ENCODE peak calls at places on chromosomes 2 and 18, in eight cellular contexts. One of them, this sample, is unnamed. For H3K9me3, the result is how much of the 10 kb centered on the place peaks cover.

GRCh38 chr2:71064754-71065621 is 3.5 kb upstream of the NAGK start:
- DNase-seq in MM.1S: peak
- DNase-seq in esophagus squamous epithelium: no peak
- DNase-seq in tibial artery: no peak
- DNase-seq in adrenal gland: no peak
- DNase-seq in vagina: no peak
- DNase-seq in CD8-positive, alpha-beta T cell: no peak
- DNase-seq in H9: no peak
- DNase-seq in this sample: no peak

GRCh38 chr2:227376911-227377396 is 2.2 kb downstream of the TM4SF20 start:
- DNase-seq in MM.1S: no peak
- DNase-seq in H9: no peak
- DNase-seq in adrenal gland: no peak
- DNase-seq in tibial artery: no peak
- DNase-seq in vagina: no peak
- DNase-seq in CD8-positive, alpha-beta T cell: no peak
- DNase-seq in esophagus squamous epithelium: no peak
- DNase-seq in this sample: no peak

GRCh38 chr2:217912030-217913024 is 90.5 kb downstream of the TNS1 start:
- DNase-seq in esophagus squamous epithelium: no peak
- DNase-seq in MM.1S: no peak
- DNase-seq in adrenal gland: no peak
- DNase-seq in vagina: no peak
- DNase-seq in H9: no peak
- DNase-seq in tibial artery: no peak
- DNase-seq in CD8-positive, alpha-beta T cell: no peak
- DNase-seq in this sample: no peak

GRCh38 chr2:136017786-136018185 is 32.4 kb upstream of the DARS1 start:
- DNase-seq in H9: no peak
- DNase-seq in adrenal gland: no peak
- DNase-seq in CD8-positive, alpha-beta T cell: no peak
- DNase-seq in esophagus squamous epithelium: no peak
- DNase-seq in tibial artery: no peak
- DNase-seq in vagina: no peak
- DNase-seq in MM.1S: no peak
- DNase-seq in this sample: no peak

GRCh38 chr2:84897773-84898172 is 7.7 kb upstream of the TMSB10 start:
- DNase-seq in tibial artery: no peak
- DNase-seq in CD8-positive, alpha-beta T cell: no peak
- DNase-seq in MM.1S: no peak
- DNase-seq in vagina: no peak
- DNase-seq in adrenal gland: no peak
- DNase-seq in esophagus squamous epithelium: no peak
- DNase-seq in H9: no peak
- DNase-seq in this sample: no peak

GRCh38 chr2:136168605-136169210 is 50.8 kb upstream of the CXCR4 start:
- DNase-seq in CD8-positive, alpha-beta T cell: no peak
- DNase-seq in MM.1S: no peak
- DNase-seq in adrenal gland: no peak
- DNase-seq in tibial artery: no peak
- DNase-seq in esophagus squamous epithelium: no peak
- DNase-seq in vagina: no peak
- DNase-seq in H9: no peak
- DNase-seq in this sample: no peak

GRCh38 chr2:15640291-15640711 is 48.6 kb downstream of the DDX1 start:
- DNase-seq in MM.1S: no peak
- DNase-seq in esophagus squamous epithelium: no peak
- DNase-seq in adrenal gland: no peak
- DNase-seq in H9: no peak
- DNase-seq in vagina: no peak
- DNase-seq in CD8-positive, alpha-beta T cell: no peak
- DNase-seq in tibial artery: no peak
- DNase-seq in this sample: no peak

GRCh38 chr18:75003764-75004690 is 204.9 kb downstream of the PTGR3 start:
- DNase-seq in vagina: no peak
- DNase-seq in tibial artery: no peak
- DNase-seq in MM.1S: no peak
- DNase-seq in esophagus squamous epithelium: no peak
- DNase-seq in CD8-positive, alpha-beta T cell: no peak
- DNase-seq in adrenal gland: no peak
- DNase-seq in H9: no peak
- DNase-seq in this sample: no peak

GRCh38 chr2:72115361-72116080 is 32.1 kb downstream of the CYP26B1 start:
- DNase-seq in H9: peak
- DNase-seq in CD8-positive, alpha-beta T cell: no peak
- DNase-seq in adrenal gland: peak
- DNase-seq in vagina: peak
- DNase-seq in esophagus squamous epithelium: no peak
- DNase-seq in MM.1S: no peak
- DNase-seq in tibial artery: peak
- DNase-seq in this sample: no peak
- H3K27ac ChIP-seq in H9: no peak
- H3K27ac ChIP-seq in CD8-positive, alpha-beta T cell: no peak
- H3K27ac ChIP-seq in adrenal gland: no peak
- H3K27ac ChIP-seq in vagina: peak
- H3K27ac ChIP-seq in esophagus squamous epithelium: peak
- H3K27ac ChIP-seq in MM.1S: no peak
- H3K27ac ChIP-seq in tibial artery: no peak
- H3K27ac ChIP-seq in this sample: no peak

DNA sequence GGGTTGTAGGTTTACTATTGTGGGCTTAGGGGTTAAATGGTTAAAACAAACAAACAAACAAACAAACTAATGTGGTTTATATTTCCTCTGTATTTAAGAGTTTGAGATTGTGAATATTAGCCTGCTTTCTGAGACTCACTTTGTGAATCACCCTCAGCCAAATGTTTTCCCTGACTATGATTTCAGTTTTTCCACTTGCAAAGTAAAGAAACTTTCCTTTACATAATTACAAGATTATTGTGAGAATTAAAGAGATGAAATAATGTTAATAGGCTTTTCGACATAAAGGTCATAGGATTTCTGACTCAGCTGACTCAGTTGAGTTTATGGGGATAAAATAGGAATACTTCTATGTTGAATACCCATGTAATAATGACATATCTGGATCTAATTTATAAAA is 2.9 kb downstream of the GULP1 start:
- DNase-seq in MM.1S: no peak
- DNase-seq in tibial artery: no peak
- DNase-seq in CD8-positive, alpha-beta T cell: no peak
- DNase-seq in vagina: no peak
- DNase-seq in esophagus squamous epithelium: no peak
- DNase-seq in adrenal gland: no peak
- DNase-seq in H9: no peak
- DNase-seq in this sample: no peak
- H3K9me3 ChIP-seq in MM.1S: under half
- H3K9me3 ChIP-seq in tibial artery: under half
- H3K9me3 ChIP-seq in CD8-positive, alpha-beta T cell: under half
- H3K9me3 ChIP-seq in vagina: under half
- H3K9me3 ChIP-seq in esophagus squamous epithelium: under half
- H3K9me3 ChIP-seq in adrenal gland: under half
- H3K9me3 ChIP-seq in H9: under half
- H3K9me3 ChIP-seq in this sample: under half

DNA sequence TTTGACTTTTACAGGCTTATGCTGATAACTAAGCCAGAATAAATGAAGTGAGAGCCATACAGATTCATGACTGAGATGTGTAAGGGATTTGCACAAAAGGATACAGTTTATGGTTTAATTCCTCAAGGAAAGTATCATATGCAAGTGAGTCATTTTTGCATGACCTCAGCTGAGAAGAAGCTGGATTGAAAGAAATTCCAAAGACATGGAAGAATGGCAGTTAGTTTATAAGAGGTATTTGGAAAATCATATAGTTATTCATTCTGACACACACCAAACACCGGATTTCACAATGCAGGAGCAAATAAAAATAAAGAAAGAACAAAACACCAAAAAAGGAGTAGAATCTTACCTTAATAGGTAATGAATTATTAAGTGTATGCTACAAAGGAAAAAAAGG is 83.2 kb upstream of the RND3 start:
- DNase-seq in vagina: no peak
- DNase-seq in MM.1S: no peak
- DNase-seq in adrenal gland: no peak
- DNase-seq in H9: no peak
- DNase-seq in esophagus squamous epithelium: no peak
- DNase-seq in tibial artery: no peak
- DNase-seq in CD8-positive, alpha-beta T cell: no peak
- DNase-seq in this sample: no peak
- H3K27ac ChIP-seq in vagina: no peak
- H3K27ac ChIP-seq in MM.1S: no peak
- H3K27ac ChIP-seq in adrenal gland: no peak
- H3K27ac ChIP-seq in H9: no peak
- H3K27ac ChIP-seq in esophagus squamous epithelium: no peak
- H3K27ac ChIP-seq in tibial artery: no peak
- H3K27ac ChIP-seq in CD8-positive, alpha-beta T cell: no peak
- H3K27ac ChIP-seq in this sample: no peak

DNA sequence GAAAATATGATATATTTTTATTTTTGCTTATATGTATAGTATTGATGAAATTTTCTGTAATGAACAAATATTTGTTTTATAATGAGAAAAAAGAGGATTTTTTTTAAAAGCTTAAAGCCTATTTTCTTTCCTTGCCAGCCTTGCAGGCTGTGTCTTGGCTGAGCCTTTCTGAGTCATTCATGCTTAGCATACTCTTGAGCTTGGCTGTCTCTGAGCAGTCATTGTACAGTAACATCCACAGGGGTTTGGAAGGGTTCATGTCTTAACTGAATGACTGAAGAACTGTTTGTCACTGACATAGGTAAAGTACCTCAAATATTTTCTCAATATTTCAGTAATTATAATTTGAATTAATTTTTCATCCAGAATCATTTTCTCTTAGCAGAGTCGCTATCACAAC is 49.3 kb downstream of the GPR39 start:
- DNase-seq in adrenal gland: no peak
- DNase-seq in vagina: no peak
- DNase-seq in tibial artery: no peak
- DNase-seq in esophagus squamous epithelium: no peak
- DNase-seq in MM.1S: no peak
- DNase-seq in H9: no peak
- DNase-seq in CD8-positive, alpha-beta T cell: no peak
- DNase-seq in this sample: no peak
- H3K9me3 ChIP-seq in adrenal gland: under half
- H3K9me3 ChIP-seq in vagina: under half
- H3K9me3 ChIP-seq in tibial artery: under half
- H3K9me3 ChIP-seq in esophagus squamous epithelium: under half
- H3K9me3 ChIP-seq in MM.1S: under half
- H3K9me3 ChIP-seq in H9: under half
- H3K9me3 ChIP-seq in CD8-positive, alpha-beta T cell: under half
- H3K9me3 ChIP-seq in this sample: under half

GRCh38 chr2:45014016-45014702 is 4.9 kb upstream of the SIX2 start:
- DNase-seq in vagina: no peak
- DNase-seq in esophagus squamous epithelium: no peak
- DNase-seq in tibial artery: peak
- DNase-seq in MM.1S: no peak
- DNase-seq in adrenal gland: no peak
- DNase-seq in CD8-positive, alpha-beta T cell: no peak
- DNase-seq in H9: peak
- DNase-seq in this sample: no peak
- H3K27ac ChIP-seq in vagina: peak
- H3K27ac ChIP-seq in esophagus squamous epithelium: no peak
- H3K27ac ChIP-seq in tibial artery: peak
- H3K27ac ChIP-seq in MM.1S: no peak
- H3K27ac ChIP-seq in adrenal gland: no peak
- H3K27ac ChIP-seq in CD8-positive, alpha-beta T cell: no peak
- H3K27ac ChIP-seq in H9: no peak
- H3K27ac ChIP-seq in this sample: no peak

GRCh38 chr2:185221-185620 is 78.6 kb downstream of the SH3YL1 start:
- DNase-seq in H9: no peak
- DNase-seq in tibial artery: no peak
- DNase-seq in vagina: no peak
- DNase-seq in esophagus squamous epithelium: no peak
- DNase-seq in adrenal gland: no peak
- DNase-seq in CD8-positive, alpha-beta T cell: no peak
- DNase-seq in MM.1S: no peak
- DNase-seq in this sample: no peak

GRCh38 chr2:187825-188224 is 76.0 kb downstream of the SH3YL1 start:
- DNase-seq in MM.1S: no peak
- DNase-seq in tibial artery: no peak
- DNase-seq in adrenal gland: no peak
- DNase-seq in vagina: no peak
- DNase-seq in H9: no peak
- DNase-seq in esophagus squamous epithelium: no peak
- DNase-seq in CD8-positive, alpha-beta T cell: no peak
- DNase-seq in this sample: no peak

GRCh38 chr2:180311-180710 is 83.5 kb downstream of the SH3YL1 start:
- DNase-seq in adrenal gland: no peak
- DNase-seq in tibial artery: no peak
- DNase-seq in MM.1S: no peak
- DNase-seq in vagina: no peak
- DNase-seq in H9: no peak
- DNase-seq in esophagus squamous epithelium: no peak
- DNase-seq in CD8-positive, alpha-beta T cell: no peak
- DNase-seq in this sample: no peak

GRCh38 chr2:182509-183122 is 81.2 kb downstream of the SH3YL1 start:
- DNase-seq in esophagus squamous epithelium: no peak
- DNase-seq in adrenal gland: no peak
- DNase-seq in vagina: no peak
- DNase-seq in H9: no peak
- DNase-seq in MM.1S: no peak
- DNase-seq in tibial artery: no peak
- DNase-seq in CD8-positive, alpha-beta T cell: no peak
- DNase-seq in this sample: no peak

GRCh38 chr2:184695-185094 is 79.1 kb downstream of the SH3YL1 start:
- DNase-seq in MM.1S: no peak
- DNase-seq in CD8-positive, alpha-beta T cell: no peak
- DNase-seq in H9: no peak
- DNase-seq in adrenal gland: no peak
- DNase-seq in esophagus squamous epithelium: no peak
- DNase-seq in tibial artery: no peak
- DNase-seq in vagina: no peak
- DNase-seq in this sample: no peak
- H3K9me3 ChIP-seq in MM.1S: under half
- H3K9me3 ChIP-seq in CD8-positive, alpha-beta T cell: under half
- H3K9me3 ChIP-seq in H9: under half
- H3K9me3 ChIP-seq in adrenal gland: under half
- H3K9me3 ChIP-seq in esophagus squamous epithelium: under half
- H3K9me3 ChIP-seq in tibial artery: under half
- H3K9me3 ChIP-seq in vagina: under half
- H3K9me3 ChIP-seq in this sample: under half

This sample was measured in CD4-positive, alpha-beta T cell.